ENCODE peak calls at places on chromosomes 4 and X, in five cellular contexts. H, K, A, E and V are unnamed samples.

GRCh38 chr4:155220025-155220424 is 11.6 kb downstream of the NPY2R start:
- DNase-seq in H (no peak), K (no peak), A (no peak), E (no peak), V (no peak)

GRCh38 chr4:187088070-187088799 is 364.6 kb upstream of the FAT1 start:
- DNase-seq in H (no peak), K (no peak), A (no peak), E (no peak), V (no peak)

GRCh38 chr4:4859799-4860380 is 425 bp downstream of the MSX1 start:
- DNase-seq in H (no peak), K (no peak), A (no peak), E (no peak), V (no peak)

GRCh38 chr4:105473340-105474109 is at the start of gene PPA2:
- DNase-seq in H (peak), K (peak), A (peak), E (peak), V (peak)

GRCh38 chr4:108224628-108225053 is 55.9 kb upstream of the LEF1 start:
- DNase-seq in H (no peak), K (no peak), A (no peak), E (peak), V (no peak)

GRCh38 chr4:71229477-71230257 is 109.2 kb upstream of the SLC4A4 start:
- DNase-seq in H (no peak), K (no peak), A (no peak), E (peak), V (peak)

GRCh38 chrX:53422915-53423268 is 219 bp downstream of the RIBC1 start:
- DNase-seq in H (no peak), K (no peak), A (no peak), E (no peak), V (no peak)

GRCh38 chr4:24798036-24798610 is 2.8 kb downstream of the SOD3 start:
- DNase-seq in H (no peak), K (no peak), A (no peak), E (no peak), V (no peak)

GRCh38 chr4:4308800-4309441 is 18.9 kb downstream of the ZBTB49 start:
- DNase-seq in H (no peak), K (no peak), A (no peak), E (peak), V (no peak)

GRCh38 chrX:126658447-126658846 is 105.8 kb upstream of the DCAF12L1 start:
- DNase-seq in H (no peak), K (no peak), A (no peak), E (no peak), V (no peak)

GRCh38 chr4:139144911-139145551 is 32.0 kb downstream of the ELF2 start:
- DNase-seq in H (no peak), K (no peak), A (no peak), E (no peak), V (no peak)

GRCh38 chr4:92969650-92970370 is 666.0 kb downstream of the GRID2 start:
- DNase-seq in H (no peak), K (no peak), A (no peak), E (peak), V (no peak)

GRCh38 chrX:153457827-153458466 is 12.1 kb upstream of the TREX2 start:
- DNase-seq in H (no peak), K (no peak), A (no peak), E (no peak), V (no peak)

GRCh38 chr4:1564535-1565375 is 119.4 kb downstream of the FAM53A start:
- DNase-seq in H (no peak), K (peak), A (no peak), E (no peak), V (no peak)

GRCh38 chrX:13899607-13900006 is 82.7 kb upstream of the GPM6B start:
- DNase-seq in H (no peak), K (no peak), A (no peak), E (peak), V (peak)

GRCh38 chr4:152398060-152398459 is 137.8 kb downstream of the FBXW7 start:
- DNase-seq in H (no peak), K (no peak), A (no peak), E (no peak), V (no peak)

GRCh38 chr4:40228497-40229365 is 31.9 kb downstream of the RHOH start:
- DNase-seq in H (peak), K (no peak), A (no peak), E (no peak), V (no peak)

GRCh38 chr4:14877246-14878220 is 124.7 kb upstream of the CPEB2 start:
- DNase-seq in H (no peak), K (no peak), A (peak), E (peak), V (no peak)

GRCh38 chr4:55444822-55445221 is 49.1 kb downstream of the TMEM165 start:
- DNase-seq in H (no peak), K (no peak), A (no peak), E (peak), V (no peak)

GRCh38 chrX:119688856-119689455 is 4.0 kb downstream of the SEPTIN6 start:
- DNase-seq in H (no peak), K (peak), A (no peak), E (no peak), V (no peak)

GRCh38 chrX:119692241-119693031 is 532 bp downstream of the SEPTIN6 start:
- DNase-seq in H (no peak), K (peak), A (peak), E (peak), V (no peak)

GRCh38 chrX:119693996-119694451 is 1.1 kb upstream of the SEPTIN6 start:
- DNase-seq in H (no peak), K (no peak), A (no peak), E (no peak), V (no peak)

GRCh38 chrX:119693032-119693995 is at the start of gene SEPTIN6:
- DNase-seq in H (no peak), K (peak), A (peak), E (peak), V (peak)

GRCh38 chrX:119690921-119691716 is 1.8 kb downstream of the SEPTIN6 start:
- DNase-seq in H (no peak), K (peak), A (peak), E (peak), V (no peak)
- H3K4me3 ChIP-seq in H (peak), K (peak), A (peak), E (no peak), V (peak)

GRCh38 chr4:174218127-174218790 is 65.2 kb downstream of the FBXO8 start:
- DNase-seq in H (no peak), K (no peak), A (no peak), E (no peak), V (no peak)
- H3K4me3 ChIP-seq in H (no peak), K (no peak), A (no peak), E (no peak), V (no peak)

DNA sequence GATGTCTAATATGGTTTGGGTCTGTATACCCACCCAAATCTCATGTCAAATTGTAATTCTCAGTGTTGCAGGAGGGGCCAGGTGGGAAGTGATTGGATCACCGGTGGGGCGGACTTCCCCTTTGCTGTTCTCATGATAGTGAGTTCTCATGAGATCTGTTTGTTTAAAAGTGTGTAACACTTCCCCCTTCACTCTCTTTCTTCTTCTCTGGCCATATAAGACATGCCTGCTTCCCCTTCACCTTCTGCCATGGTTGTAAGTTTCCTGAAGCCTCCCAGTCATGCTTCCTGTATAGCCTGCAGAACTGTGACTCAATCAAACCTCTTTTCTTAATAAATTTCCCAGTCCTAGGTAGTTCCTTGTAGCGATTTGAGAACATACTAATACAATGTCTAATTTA is 19.7 kb upstream of the SCRG1 start:
- DNase-seq in H (no peak), K (no peak), A (peak), E (no peak), V (no peak)
- H3K4me3 ChIP-seq in H (no peak), K (no peak), A (no peak), E (no peak), V (no peak)

DNA sequence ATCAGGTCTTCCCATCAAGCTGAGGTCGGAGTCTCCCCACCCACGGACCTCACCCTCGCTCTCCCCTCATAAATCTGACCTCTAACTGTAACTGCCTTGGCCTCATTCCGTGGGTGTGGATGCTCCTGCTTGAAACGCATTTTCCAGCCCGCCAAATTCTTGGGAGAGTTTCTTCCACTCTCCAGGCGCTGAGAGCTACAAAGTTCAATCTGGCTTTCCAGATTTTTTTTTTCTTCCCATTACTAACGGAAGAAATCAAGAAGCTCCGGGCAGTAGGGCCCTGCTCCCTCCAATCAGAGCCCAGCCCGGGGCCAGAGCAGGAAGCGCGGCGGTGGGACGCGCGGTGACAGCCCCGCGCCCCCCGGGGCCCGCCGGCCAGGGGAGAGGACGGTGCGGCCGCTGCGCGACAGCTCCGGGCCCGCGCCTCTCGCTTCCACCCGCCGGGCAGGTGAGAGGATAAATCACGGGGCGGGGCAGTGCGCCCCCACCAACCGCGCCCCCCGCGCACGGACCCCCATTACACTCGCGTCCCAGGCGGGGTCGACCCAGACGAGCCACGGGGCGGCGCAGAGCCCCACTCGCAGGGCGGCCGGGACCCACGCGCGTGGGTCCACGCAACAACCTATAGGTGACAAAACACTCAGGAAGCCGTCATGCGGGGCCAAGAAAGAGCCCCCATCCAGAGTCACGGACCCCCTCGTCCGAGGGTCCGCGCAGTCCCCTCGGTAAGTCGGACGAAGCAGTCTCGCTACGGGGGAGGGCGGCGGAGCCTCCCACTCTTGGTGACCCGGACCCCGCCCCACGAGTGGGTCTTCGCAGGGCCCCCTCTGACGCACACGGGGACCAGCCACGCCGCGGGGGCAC is 916 bp downstream of the AFAP1 start:
- DNase-seq in H (no peak), K (peak), A (no peak), E (peak), V (no peak)
- H3K4me3 ChIP-seq in H (no peak), K (peak), A (no peak), E (peak), V (peak)